ENCODE peak calls at places on chromosomes 12 and 14, in eight cellular contexts. One of them, this sample, is unnamed.

GRCh38 chr14:52650774-52651173 is 44.6 kb downstream of the ERO1A start:
- DNase-seq in activated CD8-positive, alpha-beta memory T cell treated with anti-CD3 and anti-CD28 coated beads for 48 hours: no peak
- DNase-seq in T-helper 2 cell: no peak
- DNase-seq in stimulated activated CD8-positive, alpha-beta memory T cell treated with anti-CD3 and anti-CD28 coated beads, Interleukin-15, amount 100 ng/mL, for 4 hours: no peak
- DNase-seq in NCI-H1105 treated with DMSO at 0.1 percent for 48 hours: no peak
- DNase-seq in MCF 10A: no peak
- DNase-seq in activated CD4-positive, alpha-beta T cell treated with anti-CD3 and anti-CD28 coated beads for 24 hours: no peak
- DNase-seq in renal cortical epithelial cell: no peak
- DNase-seq in this sample: peak; percentile 25

GRCh38 chr12:55729592-55730446 is 1.0 kb upstream of the CD63 start:
- DNase-seq in activated CD8-positive, alpha-beta memory T cell treated with anti-CD3 and anti-CD28 coated beads for 48 hours: no peak
- DNase-seq in T-helper 2 cell: no peak
- DNase-seq in stimulated activated CD8-positive, alpha-beta memory T cell treated with anti-CD3 and anti-CD28 coated beads, Interleukin-15, amount 100 ng/mL, for 4 hours: peak; percentile 44
- DNase-seq in NCI-H1105 treated with DMSO at 0.1 percent for 48 hours: peak; percentile 52
- DNase-seq in MCF 10A: peak; percentile 93
- DNase-seq in activated CD4-positive, alpha-beta T cell treated with anti-CD3 and anti-CD28 coated beads for 24 hours: peak; percentile 71
- DNase-seq in renal cortical epithelial cell: peak; percentile 89
- DNase-seq in this sample: peak; percentile 42

GRCh38 chr14:20604291-20604690 is 13.1 kb upstream of the RNASE12 start:
- DNase-seq in activated CD8-positive, alpha-beta memory T cell treated with anti-CD3 and anti-CD28 coated beads for 48 hours: no peak
- DNase-seq in T-helper 2 cell: no peak
- DNase-seq in stimulated activated CD8-positive, alpha-beta memory T cell treated with anti-CD3 and anti-CD28 coated beads, Interleukin-15, amount 100 ng/mL, for 4 hours: no peak
- DNase-seq in NCI-H1105 treated with DMSO at 0.1 percent for 48 hours: no peak
- DNase-seq in MCF 10A: no peak
- DNase-seq in activated CD4-positive, alpha-beta T cell treated with anti-CD3 and anti-CD28 coated beads for 24 hours: no peak
- DNase-seq in renal cortical epithelial cell: no peak
- DNase-seq in this sample: no peak

GRCh38 chr12:5276327-5276880 is 155.5 kb upstream of the NTF3 start:
- DNase-seq in activated CD8-positive, alpha-beta memory T cell treated with anti-CD3 and anti-CD28 coated beads for 48 hours: no peak
- DNase-seq in T-helper 2 cell: no peak
- DNase-seq in stimulated activated CD8-positive, alpha-beta memory T cell treated with anti-CD3 and anti-CD28 coated beads, Interleukin-15, amount 100 ng/mL, for 4 hours: no peak
- DNase-seq in NCI-H1105 treated with DMSO at 0.1 percent for 48 hours: peak; percentile 72
- DNase-seq in MCF 10A: no peak
- DNase-seq in activated CD4-positive, alpha-beta T cell treated with anti-CD3 and anti-CD28 coated beads for 24 hours: no peak
- DNase-seq in renal cortical epithelial cell: no peak
- DNase-seq in this sample: no peak

GRCh38 chr12:19833775-19834501 is 394.6 kb downstream of the AEBP2 start:
- DNase-seq in activated CD8-positive, alpha-beta memory T cell treated with anti-CD3 and anti-CD28 coated beads for 48 hours: no peak
- DNase-seq in T-helper 2 cell: no peak
- DNase-seq in stimulated activated CD8-positive, alpha-beta memory T cell treated with anti-CD3 and anti-CD28 coated beads, Interleukin-15, amount 100 ng/mL, for 4 hours: no peak
- DNase-seq in NCI-H1105 treated with DMSO at 0.1 percent for 48 hours: no peak
- DNase-seq in MCF 10A: peak; percentile 6
- DNase-seq in activated CD4-positive, alpha-beta T cell treated with anti-CD3 and anti-CD28 coated beads for 24 hours: peak; percentile 4
- DNase-seq in renal cortical epithelial cell: no peak
- DNase-seq in this sample: no peak

GRCh38 chr12:92608418-92609091 is 94.2 kb upstream of the PLEKHG7 start:
- DNase-seq in activated CD8-positive, alpha-beta memory T cell treated with anti-CD3 and anti-CD28 coated beads for 48 hours: no peak
- DNase-seq in T-helper 2 cell: no peak
- DNase-seq in stimulated activated CD8-positive, alpha-beta memory T cell treated with anti-CD3 and anti-CD28 coated beads, Interleukin-15, amount 100 ng/mL, for 4 hours: no peak
- DNase-seq in NCI-H1105 treated with DMSO at 0.1 percent for 48 hours: peak; percentile 34
- DNase-seq in MCF 10A: peak; percentile 70
- DNase-seq in activated CD4-positive, alpha-beta T cell treated with anti-CD3 and anti-CD28 coated beads for 24 hours: no peak
- DNase-seq in renal cortical epithelial cell: peak; percentile 61
- DNase-seq in this sample: peak; percentile 86

GRCh38 chr12:5262450-5262849 is 169.5 kb upstream of the NTF3 start:
- DNase-seq in activated CD8-positive, alpha-beta memory T cell treated with anti-CD3 and anti-CD28 coated beads for 48 hours: no peak
- DNase-seq in T-helper 2 cell: no peak
- DNase-seq in stimulated activated CD8-positive, alpha-beta memory T cell treated with anti-CD3 and anti-CD28 coated beads, Interleukin-15, amount 100 ng/mL, for 4 hours: no peak
- DNase-seq in NCI-H1105 treated with DMSO at 0.1 percent for 48 hours: no peak
- DNase-seq in MCF 10A: no peak
- DNase-seq in activated CD4-positive, alpha-beta T cell treated with anti-CD3 and anti-CD28 coated beads for 24 hours: no peak
- DNase-seq in renal cortical epithelial cell: no peak
- DNase-seq in this sample: no peak

GRCh38 chr12:104177663-104178501 is 37.7 kb upstream of the TXNRD1 start:
- DNase-seq in activated CD8-positive, alpha-beta memory T cell treated with anti-CD3 and anti-CD28 coated beads for 48 hours: no peak
- DNase-seq in T-helper 2 cell: no peak
- DNase-seq in stimulated activated CD8-positive, alpha-beta memory T cell treated with anti-CD3 and anti-CD28 coated beads, Interleukin-15, amount 100 ng/mL, for 4 hours: no peak
- DNase-seq in NCI-H1105 treated with DMSO at 0.1 percent for 48 hours: no peak
- DNase-seq in MCF 10A: peak; percentile 96
- DNase-seq in activated CD4-positive, alpha-beta T cell treated with anti-CD3 and anti-CD28 coated beads for 24 hours: no peak
- DNase-seq in renal cortical epithelial cell: peak; percentile 98
- DNase-seq in this sample: no peak

GRCh38 chr14:102935756-102936155 is 13.3 kb downstream of the AMN start:
- DNase-seq in activated CD8-positive, alpha-beta memory T cell treated with anti-CD3 and anti-CD28 coated beads for 48 hours: no peak
- DNase-seq in T-helper 2 cell: no peak
- DNase-seq in stimulated activated CD8-positive, alpha-beta memory T cell treated with anti-CD3 and anti-CD28 coated beads, Interleukin-15, amount 100 ng/mL, for 4 hours: no peak
- DNase-seq in NCI-H1105 treated with DMSO at 0.1 percent for 48 hours: no peak
- DNase-seq in MCF 10A: no peak
- DNase-seq in activated CD4-positive, alpha-beta T cell treated with anti-CD3 and anti-CD28 coated beads for 24 hours: no peak
- DNase-seq in renal cortical epithelial cell: no peak
- DNase-seq in this sample: no peak

GRCh38 chr14:94773017-94773681 is 3.2 kb upstream of the GSC start:
- DNase-seq in activated CD8-positive, alpha-beta memory T cell treated with anti-CD3 and anti-CD28 coated beads for 48 hours: no peak
- DNase-seq in T-helper 2 cell: no peak
- DNase-seq in stimulated activated CD8-positive, alpha-beta memory T cell treated with anti-CD3 and anti-CD28 coated beads, Interleukin-15, amount 100 ng/mL, for 4 hours: no peak
- DNase-seq in NCI-H1105 treated with DMSO at 0.1 percent for 48 hours: no peak
- DNase-seq in MCF 10A: no peak
- DNase-seq in activated CD4-positive, alpha-beta T cell treated with anti-CD3 and anti-CD28 coated beads for 24 hours: no peak
- DNase-seq in renal cortical epithelial cell: no peak
- DNase-seq in this sample: no peak

This sample was measured in NCI-H2227 treated with DMSO at 0.1 percent for 48 hours.